ENCODE peak calls at places on chromosomes 5 and 9, in seven cellular contexts. M is NCI-H2081, B is SW 1271, K is EH, F is immature natural killer cell, Y is cardiac septum, D is cardiac fibroblast. W is an unnamed sample.

GRCh38 chr9:37302277-37302676 is 120.2 kb upstream of the GRHPR start:
- DNase-seq in M (peak; percentile 16), B (no peak), K (peak; percentile 46), F (peak; percentile 77), Y (no peak), D (no peak), W (peak; percentile 53)

GRCh38 chr5:147339313-147339712 is 104.5 kb downstream of the STK32A start:
- DNase-seq in M (no peak), B (no peak), K (no peak), F (no peak), Y (no peak), D (no peak), W (no peak)

GRCh38 chr9:119961774-119962408 is 592.7 kb upstream of the BRINP1 start:
- DNase-seq in M (no peak), B (no peak), K (peak; percentile 45), F (no peak), Y (no peak), D (peak; percentile 34), W (no peak)

GRCh38 chr5:126002222-126002897 is 420.8 kb upstream of the GRAMD2B start:
- DNase-seq in M (peak; percentile 31), B (no peak), K (peak; percentile 57), F (no peak), Y (peak; percentile 76), D (peak; percentile 95), W (no peak)

GRCh38 chr5:24765219-24765618 is 120.4 kb upstream of the CDH10 start:
- DNase-seq in M (no peak), B (no peak), K (no peak), F (no peak), Y (no peak), D (no peak), W (no peak)

GRCh38 chr5:93281980-93282772 is 298.8 kb downstream of the NR2F1-AS1 start:
- DNase-seq in M (no peak), B (no peak), K (no peak), F (no peak), Y (no peak), D (no peak), W (no peak)

GRCh38 chr5:32785639-32786216 is 74.6 kb downstream of the NPR3 start:
- DNase-seq in M (no peak), B (no peak), K (peak; percentile 69), F (no peak), Y (no peak), D (peak; percentile 57), W (no peak)

GRCh38 chr9:133148351-133149129 is 15.2 kb downstream of the GBGT1 start:
- DNase-seq in M (peak; percentile 32), B (no peak), K (peak; percentile 51), F (peak; percentile 62), Y (no peak), D (peak; percentile 31), W (peak; percentile 75)

GRCh38 chr9:136021171-136021890 is 60.2 kb upstream of the UBAC1 start:
- DNase-seq in M (no peak), B (no peak), K (no peak), F (no peak), Y (peak; percentile 31), D (no peak), W (no peak)

GRCh38 chr5:127088226-127088625 is 14.9 kb upstream of the C5orf63 start:
- DNase-seq in M (no peak), B (no peak), K (peak; percentile 99), F (no peak), Y (no peak), D (peak; percentile 99), W (no peak)

GRCh38 chr9:97873410-97873809 is 20.4 kb downstream of the FOXE1 start:
- DNase-seq in M (no peak), B (no peak), K (no peak), F (no peak), Y (no peak), D (no peak), W (no peak)

GRCh38 chr5:51488803-51489642 is 105.8 kb downstream of the ISL1 start:
- DNase-seq in M (no peak), B (no peak), K (no peak), F (no peak), Y (no peak), D (no peak), W (no peak)

GRCh38 chr5:78008356-78008967 is 232.3 kb upstream of the TBCA start:
- DNase-seq in M (peak; percentile 39), B (no peak), K (peak; percentile 55), F (no peak), Y (no peak), D (peak; percentile 71), W (no peak)

GRCh38 chr9:18791074-18791473 is 241.9 kb downstream of the SAXO1 start:
- DNase-seq in M (peak; percentile 13), B (no peak), K (no peak), F (no peak), Y (no peak), D (peak; percentile 17), W (no peak)

GRCh38 chr9:113310538-113310937 is 7.4 kb upstream of the RNF183 start:
- DNase-seq in M (no peak), B (no peak), K (peak; percentile 9), F (no peak), Y (no peak), D (no peak), W (no peak)

GRCh38 chr9:22469928-22470544 is 23.4 kb downstream of the DMRTA1 start:
- DNase-seq in M (peak; percentile 74), B (no peak), K (peak; percentile 27), F (no peak), Y (no peak), D (peak; percentile 51), W (no peak)

GRCh38 chr9:136190237-136190601 is 14.7 kb downstream of the LHX3 start:
- DNase-seq in M (no peak), B (no peak), K (no peak), F (no peak), Y (no peak), D (no peak), W (no peak)

GRCh38 chr5:179893076-179893957 is 14.4 kb downstream of the TBC1D9B start:
- DNase-seq in M (no peak), B (no peak), K (no peak), F (no peak), Y (no peak), D (no peak), W (no peak)

GRCh38 chr5:73654861-73655318 is 28.9 kb downstream of the ARHGEF28 start:
- DNase-seq in M (no peak), B (no peak), K (no peak), F (no peak), Y (no peak), D (peak; percentile 28), W (no peak)

GRCh38 chr9:132828201-132828770 is 49.8 kb downstream of the AK8 start:
- DNase-seq in M (no peak), B (no peak), K (no peak), F (no peak), Y (peak; percentile 50), D (no peak), W (no peak)

GRCh38 chr9:111645806-111646205 is 14.7 kb downstream of the DNAJC25 start:
- DNase-seq in M (no peak), B (no peak), K (no peak), F (no peak), Y (no peak), D (peak; percentile 48), W (no peak)

GRCh38 chr9:91047993-91048607 is 246.5 kb downstream of the SYK start:
- DNase-seq in M (no peak), B (no peak), K (peak; percentile 97), F (no peak), Y (no peak), D (peak; percentile 81), W (no peak)

GRCh38 chr5:144117412-144117811 is 53.0 kb downstream of the YIPF5 start:
- DNase-seq in M (no peak), B (no peak), K (no peak), F (no peak), Y (no peak), D (no peak), W (no peak)

GRCh38 chr5:56561455-56561854 is 253.9 kb upstream of the MAP3K1 start:
- DNase-seq in M (no peak), B (no peak), K (no peak), F (peak; percentile 9), Y (no peak), D (no peak), W (no peak)

GRCh38 chr5:145396888-145397287 is 438.3 kb downstream of the PRELID2 start:
- DNase-seq in M (no peak), B (no peak), K (peak; percentile 5), F (no peak), Y (no peak), D (peak; percentile 12), W (no peak)